ENCODE peak calls at places on chromosomes 4 and X, in four cellular contexts. Q is ovary, A is psoas muscle, V is choroid plexus epithelial cell. N is an unnamed sample.

GRCh38 chr4:101191302-101192098 is 155.8 kb downstream of the PPP3CA start:
- DNase-seq in Q (peak), A (peak), V (peak), N (no peak)

GRCh38 chrX:24899391-24899790 is 116.4 kb downstream of the ARX start:
- DNase-seq in Q (no peak), A (no peak), V (no peak), N (no peak)

GRCh38 chr4:111681270-111681669 is 464.0 kb upstream of the FAM241A start:
- DNase-seq in Q (no peak), A (no peak), V (no peak), N (no peak)

GRCh38 chr4:182213024-182213423 is 30.2 kb upstream of the TENM3 start:
- DNase-seq in Q (no peak), A (no peak), V (peak), N (no peak)

GRCh38 chrX:35166023-35166422 is 223.4 kb downstream of the FAM47B start:
- DNase-seq in Q (no peak), A (no peak), V (peak), N (peak)

GRCh38 chrX:77704881-77705280 is 81.1 kb downstream of the ATRX start:
- DNase-seq in Q (no peak), A (no peak), V (no peak), N (no peak)

GRCh38 chr4:129358571-129358970 is 262.6 kb downstream of the C4orf33 start:
- DNase-seq in Q (no peak), A (no peak), V (peak), N (peak)

GRCh38 chr4:101081695-101082369 is 265.5 kb downstream of the PPP3CA start:
- DNase-seq in Q (no peak), A (no peak), V (no peak), N (no peak)

GRCh38 chr4:140222175-140222574 is 68.2 kb upstream of the MAML3 start:
- DNase-seq in Q (no peak), A (no peak), V (peak), N (no peak)

GRCh38 chrX:44874481-44875184 is 1.6 kb downstream of the KDM6A start:
- DNase-seq in Q (no peak), A (no peak), V (peak), N (no peak)

GRCh38 chrX:132955710-132956109 is 2.7 kb downstream of the HS6ST2 start:
- DNase-seq in Q (peak), A (no peak), V (no peak), N (no peak)
- H3K4me3 ChIP-seq in Q (peak), A (peak), V (no peak), N (peak)

GRCh38 chr4:34323549-34324325 is 1920.6 kb downstream of the ARAP2 start:
- DNase-seq in Q (no peak), A (no peak), V (peak), N (no peak)
- TF ChIP-seq CTCF in Q (no peak), A (no peak), V (peak), N (peak)

DNA sequence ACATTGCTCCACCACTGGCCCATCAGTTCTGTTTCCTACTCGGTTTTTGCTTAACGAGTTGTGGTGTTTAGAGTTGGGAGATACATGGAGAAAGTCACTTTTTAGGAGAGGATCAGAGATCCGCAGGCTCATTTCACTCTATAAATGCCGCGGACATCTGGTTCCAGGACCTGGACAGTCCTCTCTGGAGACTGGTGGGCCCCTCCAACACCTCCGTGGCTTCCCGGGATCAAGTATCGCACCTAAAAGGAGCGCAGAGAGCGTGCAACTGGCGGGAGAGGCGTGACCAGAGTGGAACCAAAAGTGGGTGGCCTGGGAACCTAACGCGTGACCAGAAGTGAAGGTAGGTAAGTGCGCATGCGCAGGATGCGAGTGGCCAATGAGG is 9.9 kb upstream of the CLTRN start:
- DNase-seq in Q (peak), A (peak), V (peak), N (peak)
- H3K4me3 ChIP-seq in Q (peak), A (peak), V (peak), N (peak)

DNA sequence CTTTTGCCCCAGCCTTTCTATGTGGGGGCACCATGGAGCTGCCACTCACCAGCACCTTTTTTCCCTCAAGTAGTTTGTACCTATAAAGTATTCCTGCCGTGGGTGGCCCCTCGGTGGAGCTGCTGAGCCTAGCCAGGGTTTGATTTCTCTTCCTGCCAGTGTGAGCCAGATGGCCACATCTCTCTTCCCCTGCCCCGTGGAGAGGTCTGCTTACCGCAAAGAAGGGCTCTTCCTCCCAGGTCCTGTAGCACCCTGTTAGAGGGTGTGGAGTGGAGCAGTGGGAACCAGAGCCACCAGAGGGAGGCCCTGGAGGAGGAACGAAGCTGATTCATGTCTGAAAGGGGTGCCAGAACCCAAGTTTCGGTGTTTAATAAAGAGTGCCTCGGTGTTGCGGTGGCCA is 95.4 kb downstream of the PTTG2 start:
- DNase-seq in Q (no peak), A (no peak), V (no peak), N (no peak)
- TF ChIP-seq CTCF in Q (no peak), A (no peak), V (peak), N (no peak)

GRCh38 chr4:175671491-175671934 is 140.6 kb downstream of the GPM6A start:
- DNase-seq in Q (no peak), A (no peak), V (peak), N (no peak)
- H3K4me3 ChIP-seq in Q (no peak), A (peak), V (peak), N (peak)

GRCh38 chrX:57155171-57155570 is 18.0 kb upstream of the SPIN2A start:
- DNase-seq in Q (no peak), A (no peak), V (no peak), N (no peak)

GRCh38 chrX:57156397-57157049 is 19.3 kb upstream of the SPIN2A start:
- DNase-seq in Q (no peak), A (no peak), V (peak), N (no peak)
- TF ChIP-seq CTCF in Q (no peak), A (peak), V (peak), N (peak)

DNA sequence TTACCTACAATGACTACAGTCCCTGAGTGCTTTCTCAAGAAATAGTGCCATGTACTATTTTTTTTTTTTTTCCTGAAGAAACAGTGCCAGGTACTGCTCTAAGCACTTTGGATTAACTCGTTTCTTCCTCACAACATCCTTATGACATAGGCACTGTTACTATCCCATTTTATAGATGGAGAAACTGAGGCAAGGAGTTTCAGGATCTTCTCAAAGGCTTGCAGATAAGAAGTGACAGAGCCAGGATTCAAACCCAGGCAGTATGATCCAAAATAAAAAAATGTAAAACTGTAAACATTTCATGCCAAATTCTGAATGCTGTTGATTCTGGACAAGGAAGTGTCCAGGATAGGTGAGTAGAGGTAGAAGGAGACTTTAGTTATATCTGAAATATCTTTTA is 1.1 kb downstream of the FANCB start:
- DNase-seq in Q (no peak), A (no peak), V (no peak), N (no peak)
- H3K4me3 ChIP-seq in Q (no peak), A (no peak), V (no peak), N (no peak)

N was measured in epithelial cell of proximal tubule.